ENCODE peak calls at places on chromosomes 6 and 20, in four cellular contexts. J is H1, A is GM12878, I is K562. N is an unnamed sample.

GRCh38 chr6:56484669-56485068 is 158.0 kb downstream of the DST start:
- DNase-seq in J (no peak), A (no peak), I (no peak), N (no peak)

GRCh38 chr6:170464080-170464479 is 89.0 kb downstream of the PSMB1 start:
- DNase-seq in J (no peak), A (no peak), I (no peak), N (no peak)

GRCh38 chr6:35601331-35602132 is 87.2 kb downstream of the FKBP5 start:
- DNase-seq in J (no peak), A (no peak), I (no peak), N (peak; percentile 58)

GRCh38 chr6:152635949-152636674 is 1.1 kb downstream of the SYNE1 start:
- DNase-seq in J (peak; percentile 59), A (no peak), I (no peak), N (peak; percentile 56)

GRCh38 chr20:52923123-52923543 is 49.0 kb upstream of the TSHZ2 start:
- DNase-seq in J (no peak), A (no peak), I (no peak), N (no peak)

GRCh38 chr20:47466193-47466592 is 35.5 kb upstream of the NCOA3 start:
- DNase-seq in J (no peak), A (no peak), I (no peak), N (no peak)

GRCh38 chr6:160141001-160141726 is 19.5 kb downstream of the SLC22A1 start:
- DNase-seq in J (no peak), A (no peak), I (no peak), N (no peak)

GRCh38 chr6:13953061-13953705 is 28.4 kb downstream of the RNF182 start:
- DNase-seq in J (no peak), A (no peak), I (no peak), N (no peak)

GRCh38 chr20:8757146-8757545 is 311.7 kb upstream of the PLCB4 start:
- DNase-seq in J (no peak), A (no peak), I (no peak), N (no peak)

GRCh38 chr20:62148908-62149314 is 5.3 kb downstream of the SS18L1 start:
- DNase-seq in J (no peak), A (no peak), I (no peak), N (no peak)

GRCh38 chr6:126123226-126123625 is 136.9 kb downstream of the TRMT11 start:
- DNase-seq in J (no peak), A (no peak), I (peak; percentile 35), N (no peak)

GRCh38 chr6:159973951-159974350 is 5.1 kb downstream of the IGF2R start:
- DNase-seq in J (no peak), A (no peak), I (no peak), N (no peak)

GRCh38 chr20:10453241-10453640 is 18.1 kb downstream of the SLX4IP start:
- DNase-seq in J (no peak), A (peak; percentile 66), I (no peak), N (no peak)

GRCh38 chr6:170108456-170108855 is 182.4 kb downstream of the DLL1 start:
- DNase-seq in J (peak; percentile 32), A (no peak), I (no peak), N (peak; percentile 13)

GRCh38 chr20:36297656-36298055 is 8.5 kb upstream of the DLGAP4 start:
- DNase-seq in J (no peak), A (no peak), I (no peak), N (no peak)

GRCh38 chr6:165010556-165011535 is 298.6 kb downstream of the C6orf118 start:
- DNase-seq in J (no peak), A (no peak), I (no peak), N (no peak)

GRCh38 chr20:62744761-62745160 is 36.1 kb downstream of the NTSR1 start:
- DNase-seq in J (no peak), A (no peak), I (no peak), N (no peak)

GRCh38 chr6:1952726-1953360 is 292.6 kb downstream of the GMDS start:
- DNase-seq in J (no peak), A (no peak), I (no peak), N (no peak)

GRCh38 chr6:106997392-106998257 is 23.1 kb upstream of the CD24 start:
- DNase-seq in J (peak; percentile 86), A (peak; percentile 12), I (peak; percentile 74), N (peak; percentile 66)

GRCh38 chr6:26272171-26272631 is 92.8 kb upstream of the BTN3A2 start:
- DNase-seq in J (peak; percentile 76), A (no peak), I (no peak), N (no peak)

GRCh38 chr6:3347826-3348225 is 89.1 kb downstream of the PSMG4 start:
- DNase-seq in J (no peak), A (no peak), I (peak; percentile 61), N (no peak)

GRCh38 chr6:137676888-137677287 is 182.7 kb upstream of the OLIG3 start:
- DNase-seq in J (no peak), A (no peak), I (no peak), N (no peak)

GRCh38 chr20:63492982-63493381 is 5.9 kb downstream of the EEF1A2 start:
- DNase-seq in J (no peak), A (no peak), I (no peak), N (no peak)

GRCh38 chr6:13593720-13594119 is 19.3 kb downstream of the SIRT5 start:
- DNase-seq in J (no peak), A (no peak), I (no peak), N (no peak)

GRCh38 chr20:38644588-38644987 is 43.0 kb downstream of the ARHGAP40 start:
- DNase-seq in J (no peak), A (no peak), I (no peak), N (no peak)

GRCh38 chr20:61690993-61691840 is 374.5 kb downstream of the TAF4 start:
- DNase-seq in J (no peak), A (no peak), I (no peak), N (no peak)

GRCh38 chr6:132475925-132476324 is 37.0 kb downstream of the STX7 start:
- DNase-seq in J (no peak), A (no peak), I (no peak), N (no peak)

GRCh38 chr6:106089981-106090380 is 3.8 kb downstream of the PRDM1 start:
- DNase-seq in J (no peak), A (no peak), I (no peak), N (no peak)

GRCh38 chr20:8427419-8428065 is 295.5 kb downstream of the PLCB1 start:
- DNase-seq in J (no peak), A (no peak), I (no peak), N (no peak)

DNA sequence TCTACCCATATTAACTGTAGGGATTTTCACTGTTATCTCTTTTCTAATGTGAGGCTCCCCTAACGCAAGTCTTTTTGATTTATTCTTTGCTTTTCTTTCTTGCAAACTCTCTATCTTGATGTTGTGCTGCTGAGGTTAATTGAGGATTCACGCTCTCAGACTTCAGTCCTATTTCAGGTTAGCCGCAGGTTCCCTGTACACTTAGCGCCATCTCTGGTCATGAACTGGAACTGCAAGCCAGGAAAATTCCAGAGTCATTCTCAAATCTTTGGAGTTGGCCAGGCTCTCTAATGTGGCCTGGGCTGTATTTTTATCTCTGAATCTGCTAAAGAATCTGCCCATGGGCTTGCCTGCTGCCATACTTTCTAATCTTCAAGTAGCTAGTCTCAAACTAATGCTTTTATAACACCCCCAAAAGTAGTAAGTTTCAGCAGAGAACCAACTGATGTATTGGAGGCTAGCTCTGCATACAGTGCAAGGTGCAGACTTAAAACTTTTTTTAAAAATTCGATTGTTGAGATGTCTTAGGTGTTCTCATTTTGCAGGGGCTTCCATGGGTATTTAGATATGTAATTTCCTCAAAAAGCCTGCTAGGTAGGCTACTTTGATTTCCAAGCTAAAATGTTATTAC is 91.1 kb upstream of the OPRM1 start:
- DNase-seq in J (peak; percentile 69), A (no peak), I (peak; percentile 21), N (peak; percentile 19)
- TF ChIP-seq NRF1 in J (no peak), A (no peak), I (no peak), N (no peak)

GRCh38 chr6:96520039-96520850 is 1.4 kb upstream of the UFL1 start:
- DNase-seq in J (no peak), A (no peak), I (no peak), N (no peak)

GRCh38 chr6:96521625-96522468 is at the start of gene UFL1:
- DNase-seq in J (peak; percentile 88), A (peak; percentile 68), I (peak; percentile 82), N (peak; percentile 89)

GRCh38 chr6:96520851-96521115 is 823 bp upstream of the UFL1 start:
- DNase-seq in J (no peak), A (no peak), I (no peak), N (no peak)

GRCh38 chr6:96521267-96521624 is 360 bp upstream of the UFL1 start:
- DNase-seq in J (no peak), A (no peak), I (no peak), N (no peak)

GRCh38 chr6:96522469-96523009 is 933 bp downstream of the UFL1 start:
- DNase-seq in J (no peak), A (no peak), I (no peak), N (peak; percentile 7)
- TF ChIP-seq NRF1 in J (no peak), A (no peak), I (no peak), N (no peak)

DNA sequence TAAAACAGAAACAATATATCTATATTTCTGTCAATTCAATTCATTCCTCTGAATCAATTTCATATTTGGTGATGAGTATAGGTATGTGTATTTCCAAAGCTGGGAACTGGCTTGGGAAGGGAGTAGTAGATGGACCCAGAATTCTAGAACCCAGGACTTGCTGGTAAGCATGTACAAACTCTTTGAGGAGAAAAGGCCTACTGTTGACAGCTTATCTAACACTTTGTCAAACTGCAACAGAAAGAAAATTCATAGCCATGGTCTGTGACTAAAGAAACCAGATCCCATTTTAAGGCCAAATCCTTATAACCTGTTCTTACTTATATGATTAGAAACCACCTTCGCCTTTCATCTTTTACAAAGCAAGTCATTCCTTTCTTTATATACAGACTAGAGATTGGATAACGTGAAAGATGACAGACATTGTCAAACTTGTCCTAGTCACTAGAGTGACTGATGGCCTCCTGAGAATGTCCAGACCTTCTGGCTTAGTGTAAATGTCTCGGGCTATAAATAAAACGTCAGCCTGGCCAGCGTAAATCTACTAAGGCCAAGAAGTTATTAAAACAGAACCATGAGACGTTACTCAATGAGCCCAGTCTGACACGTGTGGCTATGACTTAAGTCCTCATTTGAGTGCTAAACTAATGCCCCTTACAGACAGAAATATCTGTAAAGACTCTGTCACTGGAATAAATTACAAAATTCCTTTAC is 152.3 kb downstream of the ALDH8A1 start:
- DNase-seq in J (no peak), A (no peak), I (no peak), N (no peak)
- TF ChIP-seq NRF1 in J (no peak), A (no peak), I (no peak), N (no peak)

DNA sequence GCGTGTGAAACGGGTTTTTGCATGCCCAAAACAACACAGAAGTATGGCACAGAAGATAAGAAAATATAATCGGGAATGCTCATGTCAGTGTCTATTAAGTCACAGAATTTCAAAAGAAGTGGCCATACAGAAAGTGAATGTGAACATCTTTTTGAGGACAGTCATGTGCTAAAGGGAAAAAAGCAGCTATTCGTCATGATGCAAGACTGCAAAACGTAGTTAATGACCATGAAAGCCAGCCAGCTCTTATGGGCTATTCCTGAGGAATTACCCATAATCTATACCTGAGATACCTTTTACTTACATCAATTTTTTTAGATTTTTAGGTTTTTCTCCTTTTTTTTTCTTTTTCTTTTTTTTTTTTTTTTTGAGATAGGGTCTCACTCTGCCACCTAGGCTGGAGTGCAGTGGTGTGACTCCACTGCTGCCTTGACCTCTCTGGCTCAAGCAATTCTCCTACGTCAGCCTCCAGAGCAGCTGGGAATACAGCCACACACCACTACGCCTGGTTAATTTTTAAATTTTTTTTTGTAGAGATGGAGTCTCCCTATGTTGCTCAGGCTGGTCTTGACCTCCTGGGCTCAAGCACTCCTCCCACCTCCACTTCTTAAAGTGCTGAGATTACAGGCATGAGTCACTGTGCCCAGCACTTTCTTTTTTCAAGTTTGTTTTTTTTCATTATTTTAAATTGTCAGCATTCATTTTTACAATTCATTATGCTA is 18.1 kb upstream of the ZBP1 start:
- DNase-seq in J (no peak), A (no peak), I (no peak), N (no peak)
- TF ChIP-seq NRF1 in J (no peak), A (no peak), I (no peak), N (no peak)

GRCh38 chr20:54267510-54268003 is 59.7 kb downstream of the PFDN4 start:
- DNase-seq in J (no peak), A (no peak), I (no peak), N (no peak)
- TF ChIP-seq NRF1 in J (no peak), A (no peak), I (no peak), N (no peak)